ENCODE peak calls at places on chromosomes 7 and 10, in ten cellular contexts. L is endodermal cell, A is A549, W is dermis microvascular lymphatic vessel endothelial cell, I is renal cortical epithelial cell, K is NCI-H2029 treated with DMSO at 0.1 percent for 48 hours, Y is iPS DF 6.9, G is myocyte, X is T-helper 2 cell, O is MCF 10A. S is an unnamed sample.

GRCh38 chr10:80518143-80518806 is 19.4 kb upstream of the SH2D4B start:
- DNase-seq in I (no peak), X (no peak), W (no peak), G (no peak), O (no peak), A (no peak), K (no peak), L (no peak), Y (no peak), S (no peak)

GRCh38 chr7:119175916-119176627 is 951.6 kb downstream of the ANKRD7 start:
- DNase-seq in Y (peak), O (peak), W (peak), A (peak), G (peak), X (peak), L (peak), I (peak), K (peak), S (peak)

GRCh38 chr7:84704380-84704779 is 482.5 kb downstream of the SEMA3D start:
- DNase-seq in A (peak), Y (no peak), L (peak), I (no peak), K (no peak), W (no peak), G (no peak), X (no peak), O (no peak), S (no peak)

GRCh38 chr7:11332186-11332864 is 358.7 kb downstream of the PHF14 start:
- DNase-seq in G (no peak), L (no peak), K (no peak), W (no peak), A (no peak), I (no peak), X (peak), O (no peak), Y (no peak), S (no peak)

GRCh38 chr10:77628906-77629730 is 8.5 kb downstream of the KCNMA1 start:
- DNase-seq in W (no peak), L (no peak), I (peak), K (no peak), O (peak), A (peak), Y (no peak), X (no peak), G (no peak), S (no peak)

GRCh38 chr10:123069271-123069670 is 60.5 kb downstream of the ACADSB start:
- DNase-seq in K (no peak), L (no peak), X (no peak), O (no peak), A (no peak), I (no peak), Y (no peak), G (no peak), W (no peak), S (no peak)

GRCh38 chr7:111159426-111159825 is 68.5 kb downstream of the LRRN3 start:
- DNase-seq in A (no peak), Y (no peak), L (no peak), O (peak), K (no peak), I (peak), W (no peak), X (no peak), G (peak), S (no peak)

GRCh38 chr10:16717617-16718395 is 99.4 kb downstream of the RSU1 start:
- DNase-seq in O (peak), Y (no peak), L (no peak), K (no peak), G (peak), W (no peak), X (no peak), I (no peak), A (no peak), S (no peak)

GRCh38 chr7:25876092-25876491 is 275.9 kb upstream of the NFE2L3 start:
- DNase-seq in L (no peak), K (no peak), Y (no peak), W (no peak), G (no peak), X (no peak), O (no peak), I (no peak), A (no peak), S (no peak)

GRCh38 chr10:99524050-99524666 is 8.6 kb upstream of the NKX2-3 start:
- DNase-seq in W (no peak), G (no peak), L (peak), O (no peak), X (no peak), Y (no peak), K (no peak), I (no peak), A (no peak), S (peak)

GRCh38 chr10:27490807-27491206 is 13.3 kb upstream of the RAB18 start:
- DNase-seq in G (no peak), X (no peak), L (no peak), W (no peak), K (no peak), O (peak), I (no peak), Y (no peak), A (no peak), S (no peak)

GRCh38 chr7:106959753-106960152 is 84.8 kb upstream of the PRKAR2B start:
- DNase-seq in I (no peak), X (peak), Y (no peak), L (peak), A (no peak), O (peak), K (no peak), G (no peak), W (no peak), S (no peak)

GRCh38 chr10:67549390-67549789 is 146.6 kb downstream of the CTNNA3 start:
- DNase-seq in L (no peak), K (no peak), Y (no peak), O (no peak), X (no peak), I (no peak), G (peak), A (no peak), W (no peak), S (no peak)

GRCh38 chr7:70723339-70723738 is 408.6 kb upstream of the GALNT17 start:
- DNase-seq in K (no peak), L (no peak), I (no peak), A (no peak), X (no peak), O (no peak), G (no peak), Y (no peak), W (no peak), S (no peak)

GRCh38 chr7:47479821-47480575 is 101.9 kb downstream of the TNS3 start:
- DNase-seq in A (no peak), X (no peak), O (no peak), K (no peak), G (no peak), I (no peak), W (no peak), L (no peak), Y (no peak), S (no peak)

GRCh38 chr7:138004046-138004445 is 2.2 kb upstream of the CREB3L2 start:
- DNase-seq in X (no peak), A (no peak), Y (no peak), L (no peak), W (peak), I (no peak), O (no peak), G (no peak), K (no peak), S (no peak)

GRCh38 chr7:98137826-98138151 is 31.1 kb downstream of the LMTK2 start:
- DNase-seq in K (no peak), L (no peak), X (no peak), A (no peak), W (no peak), I (no peak), G (no peak), Y (no peak), O (no peak), S (no peak)

GRCh38 chr7:103119791-103120291 is 29.1 kb downstream of the NAPEPLD start:
- DNase-seq in L (no peak), W (no peak), G (no peak), K (no peak), X (no peak), O (no peak), I (no peak), Y (no peak), A (no peak), S (no peak)

GRCh38 chr10:75762436-75762802 is 331.0 kb downstream of the LRMDA start:
- DNase-seq in I (no peak), G (no peak), W (no peak), A (no peak), K (no peak), O (no peak), Y (no peak), X (no peak), L (no peak), S (no peak)

GRCh38 chr7:151592868-151593486 is 73.3 kb upstream of the RHEB start:
- DNase-seq in L (no peak), W (no peak), A (peak), K (no peak), Y (no peak), O (peak), G (peak), I (peak), X (no peak), S (no peak)

GRCh38 chr7:95881597-95881996 is 109.2 kb downstream of the DYNC1I1 start:
- DNase-seq in K (no peak), L (no peak), W (no peak), I (no peak), Y (no peak), G (no peak), X (no peak), A (no peak), O (no peak), S (no peak)

GRCh38 chr10:48458662-48459048 is 146.2 kb downstream of the ARHGAP22 start:
- DNase-seq in I (no peak), W (no peak), Y (no peak), X (no peak), K (no peak), G (no peak), O (no peak), L (peak), A (no peak), S (no peak)

GRCh38 chr7:133134810-133135209 is 52.9 kb upstream of the CHCHD3 start:
- DNase-seq in L (no peak), X (no peak), O (no peak), K (no peak), W (no peak), G (no peak), Y (no peak), A (no peak), I (no peak), S (no peak)

GRCh38 chr7:100127866-100128601 is 1.3 kb downstream of the MBLAC1 start:
- DNase-seq in G (no peak), I (no peak), Y (no peak), W (no peak), L (peak), K (no peak), X (peak), A (no peak), O (no peak), S (peak)

GRCh38 chr7:76037310-76037709 is 10.5 kb downstream of the STYXL1 start:
- DNase-seq in K (no peak), X (no peak), A (peak), W (no peak), L (no peak), Y (no peak), G (peak), O (peak), I (peak), S (no peak)

GRCh38 chr7:45713669-45714520 is 139.7 kb downstream of the ADCY1 start:
- DNase-seq in A (no peak), Y (no peak), G (no peak), I (no peak), X (no peak), K (no peak), W (no peak), O (no peak), L (peak), S (no peak)

GRCh38 chr10:84173543-84173942 is at the start of gene GPR15LG:
- DNase-seq in O (no peak), X (no peak), A (no peak), G (no peak), K (no peak), L (peak), Y (no peak), I (peak), W (no peak), S (no peak)

GRCh38 chr7:135536160-135536559 is 21.6 kb upstream of the NUP205 start:
- DNase-seq in K (no peak), O (peak), L (no peak), A (peak), X (no peak), G (no peak), I (no peak), Y (no peak), W (no peak), S (no peak)

GRCh38 chr7:45973725-45974532 is 52.9 kb upstream of the IGFBP3 start:
- DNase-seq in K (peak), A (peak), G (peak), L (peak), Y (no peak), W (no peak), O (no peak), X (no peak), I (no peak), S (no peak)

GRCh38 chr7:43612599-43613589 is 30.0 kb downstream of the STK17A start:
- DNase-seq in K (no peak), L (no peak), O (no peak), Y (no peak), I (no peak), W (no peak), G (peak), A (no peak), X (peak), S (no peak)

GRCh38 chr10:95500649-95501048 is 60.5 kb downstream of the SORBS1 start:
- DNase-seq in X (peak), O (no peak), W (no peak), L (no peak), G (no peak), A (no peak), Y (no peak), I (no peak), K (no peak), S (no peak)

GRCh38 chr7:35267372-35267771 is 13.5 kb upstream of the TBX20 start:
- DNase-seq in A (no peak), X (no peak), L (no peak), I (no peak), K (no peak), Y (no peak), G (no peak), W (no peak), O (no peak), S (no peak)

S was measured in ELF-1.